ENCODE peak calls at places on chromosomes 12 and 14, in nine cellular contexts. One of them, this sample, is unnamed. For H3K9me3, the result is how much of the 10 kb centered on the place peaks cover.

GRCh38 chr14:50410921-50411320 is 14.2 kb upstream of the CDKL1 start:
- DNase-seq in esophagus squamous epithelium: no peak
- DNase-seq in transverse colon: no peak
- DNase-seq in IMR-90: peak
- DNase-seq in psoas muscle: no peak
- DNase-seq in mammary epithelial cell: no peak
- DNase-seq in K562: no peak
- DNase-seq in stomach: no peak
- DNase-seq in AG04450: no peak
- DNase-seq in this sample: no peak

GRCh38 chr12:8605057-8605456 is 7.6 kb downstream of the AICDA start:
- DNase-seq in esophagus squamous epithelium: no peak
- DNase-seq in transverse colon: no peak
- DNase-seq in IMR-90: no peak
- DNase-seq in psoas muscle: no peak
- DNase-seq in mammary epithelial cell: no peak
- DNase-seq in K562: no peak
- DNase-seq in stomach: no peak
- DNase-seq in AG04450: no peak
- DNase-seq in this sample: no peak

GRCh38 chr12:108333898-108334699 is 5.0 kb downstream of the CMKLR1 start:
- DNase-seq in esophagus squamous epithelium: no peak
- DNase-seq in transverse colon: no peak
- DNase-seq in IMR-90: peak
- DNase-seq in psoas muscle: no peak
- DNase-seq in mammary epithelial cell: peak
- DNase-seq in K562: no peak
- DNase-seq in stomach: no peak
- DNase-seq in AG04450: no peak
- DNase-seq in this sample: no peak

GRCh38 chr14:24734917-24735500 is 101.0 kb upstream of the GZMB start:
- DNase-seq in esophagus squamous epithelium: no peak
- DNase-seq in transverse colon: peak
- DNase-seq in IMR-90: peak
- DNase-seq in psoas muscle: no peak
- DNase-seq in mammary epithelial cell: peak
- DNase-seq in K562: peak
- DNase-seq in stomach: peak
- DNase-seq in AG04450: peak
- DNase-seq in this sample: no peak

GRCh38 chr12:29762637-29763300 is 21.0 kb downstream of the TMTC1 start:
- DNase-seq in esophagus squamous epithelium: no peak
- DNase-seq in transverse colon: no peak
- DNase-seq in IMR-90: no peak
- DNase-seq in psoas muscle: peak
- DNase-seq in mammary epithelial cell: no peak
- DNase-seq in K562: no peak
- DNase-seq in stomach: no peak
- DNase-seq in AG04450: no peak
- DNase-seq in this sample: no peak

GRCh38 chr14:74577247-74577947 is 34.6 kb downstream of the LTBP2 start:
- DNase-seq in esophagus squamous epithelium: no peak
- DNase-seq in transverse colon: no peak
- DNase-seq in IMR-90: peak
- DNase-seq in psoas muscle: peak
- DNase-seq in mammary epithelial cell: no peak
- DNase-seq in K562: no peak
- DNase-seq in stomach: no peak
- DNase-seq in AG04450: no peak
- DNase-seq in this sample: no peak

GRCh38 chr14:31229638-31230229 is 22.1 kb upstream of the HECTD1 start:
- DNase-seq in esophagus squamous epithelium: peak
- DNase-seq in transverse colon: peak
- DNase-seq in IMR-90: peak
- DNase-seq in psoas muscle: peak
- DNase-seq in mammary epithelial cell: peak
- DNase-seq in K562: peak
- DNase-seq in stomach: peak
- DNase-seq in AG04450: peak
- DNase-seq in this sample: peak

GRCh38 chr12:122437656-122438121 is 15.2 kb upstream of the CLIP1 start:
- DNase-seq in esophagus squamous epithelium: no peak
- DNase-seq in transverse colon: peak
- DNase-seq in IMR-90: peak
- DNase-seq in psoas muscle: peak
- DNase-seq in mammary epithelial cell: peak
- DNase-seq in K562: no peak
- DNase-seq in stomach: peak
- DNase-seq in AG04450: no peak
- DNase-seq in this sample: peak

GRCh38 chr12:13097526-13097925 is 5.9 kb downstream of the GSG1 start:
- DNase-seq in esophagus squamous epithelium: no peak
- DNase-seq in transverse colon: no peak
- DNase-seq in IMR-90: no peak
- DNase-seq in psoas muscle: no peak
- DNase-seq in mammary epithelial cell: no peak
- DNase-seq in K562: no peak
- DNase-seq in stomach: no peak
- DNase-seq in AG04450: no peak
- DNase-seq in this sample: no peak

GRCh38 chr14:72990171-72990570 is 36.7 kb downstream of the ZFYVE1 start:
- DNase-seq in esophagus squamous epithelium: no peak
- DNase-seq in transverse colon: no peak
- DNase-seq in IMR-90: no peak
- DNase-seq in psoas muscle: no peak
- DNase-seq in mammary epithelial cell: no peak
- DNase-seq in K562: no peak
- DNase-seq in stomach: no peak
- DNase-seq in AG04450: no peak
- DNase-seq in this sample: no peak

GRCh38 chr14:100586520-100587247 is 533 bp downstream of the BEGAIN start:
- DNase-seq in esophagus squamous epithelium: no peak
- DNase-seq in transverse colon: peak
- DNase-seq in IMR-90: no peak
- DNase-seq in psoas muscle: peak
- DNase-seq in mammary epithelial cell: peak
- DNase-seq in K562: no peak
- DNase-seq in stomach: no peak
- DNase-seq in AG04450: no peak
- DNase-seq in this sample: peak

GRCh38 chr12:62732861-62733427 is 202.0 kb downstream of the PPM1H start:
- DNase-seq in esophagus squamous epithelium: no peak
- DNase-seq in transverse colon: no peak
- DNase-seq in IMR-90: peak
- DNase-seq in psoas muscle: no peak
- DNase-seq in mammary epithelial cell: peak
- DNase-seq in K562: no peak
- DNase-seq in stomach: no peak
- DNase-seq in AG04450: no peak
- DNase-seq in this sample: no peak

GRCh38 chr14:101843038-101843437 is 81.5 kb downstream of the PPP2R5C start:
- DNase-seq in esophagus squamous epithelium: no peak
- DNase-seq in transverse colon: no peak
- DNase-seq in IMR-90: no peak
- DNase-seq in psoas muscle: no peak
- DNase-seq in mammary epithelial cell: no peak
- DNase-seq in K562: no peak
- DNase-seq in stomach: no peak
- DNase-seq in AG04450: no peak
- DNase-seq in this sample: no peak

GRCh38 chr12:100826323-100826722 is 31.7 kb downstream of the ANO4 start:
- DNase-seq in esophagus squamous epithelium: no peak
- DNase-seq in transverse colon: peak
- DNase-seq in IMR-90: peak
- DNase-seq in psoas muscle: peak
- DNase-seq in mammary epithelial cell: peak
- DNase-seq in K562: peak
- DNase-seq in stomach: peak
- DNase-seq in AG04450: peak
- DNase-seq in this sample: peak

GRCh38 chr12:92771011-92771410 is 68.2 kb downstream of the PLEKHG7 start:
- DNase-seq in esophagus squamous epithelium: no peak
- DNase-seq in transverse colon: no peak
- DNase-seq in IMR-90: no peak
- DNase-seq in psoas muscle: no peak
- DNase-seq in mammary epithelial cell: no peak
- DNase-seq in K562: no peak
- DNase-seq in stomach: no peak
- DNase-seq in AG04450: no peak
- DNase-seq in this sample: no peak

GRCh38 chr12:15788266-15789214 is 648 bp downstream of the EPS8 start:
- DNase-seq in esophagus squamous epithelium: no peak
- DNase-seq in transverse colon: peak
- DNase-seq in IMR-90: peak
- DNase-seq in psoas muscle: peak
- DNase-seq in mammary epithelial cell: peak
- DNase-seq in K562: no peak
- DNase-seq in stomach: peak
- DNase-seq in AG04450: no peak
- DNase-seq in this sample: no peak

GRCh38 chr14:36518031-36518585 is 1.9 kb downstream of the NKX2-1 start:
- DNase-seq in esophagus squamous epithelium: no peak
- DNase-seq in transverse colon: no peak
- DNase-seq in IMR-90: no peak
- DNase-seq in psoas muscle: no peak
- DNase-seq in mammary epithelial cell: no peak
- DNase-seq in K562: no peak
- DNase-seq in stomach: no peak
- DNase-seq in AG04450: no peak
- DNase-seq in this sample: no peak
- H3K9me3 ChIP-seq in esophagus squamous epithelium: under half
- H3K9me3 ChIP-seq in transverse colon: under half
- H3K9me3 ChIP-seq in IMR-90: under half
- H3K9me3 ChIP-seq in psoas muscle: under half
- H3K9me3 ChIP-seq in mammary epithelial cell: under half
- H3K9me3 ChIP-seq in K562: under half
- H3K9me3 ChIP-seq in stomach: under half
- H3K9me3 ChIP-seq in AG04450: under half
- H3K9me3 ChIP-seq in this sample: under half

GRCh38 chr12:109439181-109439580 is 37.9 kb downstream of the KCTD10 start:
- DNase-seq in esophagus squamous epithelium: no peak
- DNase-seq in transverse colon: no peak
- DNase-seq in IMR-90: no peak
- DNase-seq in psoas muscle: no peak
- DNase-seq in mammary epithelial cell: no peak
- DNase-seq in K562: no peak
- DNase-seq in stomach: no peak
- DNase-seq in AG04450: no peak
- DNase-seq in this sample: no peak
- H3K9me3 ChIP-seq in esophagus squamous epithelium: under half
- H3K9me3 ChIP-seq in transverse colon: under half
- H3K9me3 ChIP-seq in IMR-90: under half
- H3K9me3 ChIP-seq in psoas muscle: under half
- H3K9me3 ChIP-seq in mammary epithelial cell: under half
- H3K9me3 ChIP-seq in K562: under half
- H3K9me3 ChIP-seq in stomach: under half
- H3K9me3 ChIP-seq in AG04450: under half
- H3K9me3 ChIP-seq in this sample: under half

GRCh38 chr12:132936163-132936562 is 19.9 kb downstream of the ZNF605 start:
- DNase-seq in esophagus squamous epithelium: no peak
- DNase-seq in transverse colon: no peak
- DNase-seq in IMR-90: no peak
- DNase-seq in psoas muscle: no peak
- DNase-seq in mammary epithelial cell: no peak
- DNase-seq in K562: no peak
- DNase-seq in stomach: no peak
- DNase-seq in AG04450: no peak
- DNase-seq in this sample: no peak
- H3K9me3 ChIP-seq in esophagus squamous epithelium: half or more
- H3K9me3 ChIP-seq in transverse colon: half or more
- H3K9me3 ChIP-seq in IMR-90: half or more
- H3K9me3 ChIP-seq in psoas muscle: half or more
- H3K9me3 ChIP-seq in mammary epithelial cell: under half
- H3K9me3 ChIP-seq in K562: under half
- H3K9me3 ChIP-seq in stomach: half or more
- H3K9me3 ChIP-seq in AG04450: half or more
- H3K9me3 ChIP-seq in this sample: half or more

GRCh38 chr14:37586783-37587428 is 8.1 kb downstream of the FOXA1 start:
- DNase-seq in esophagus squamous epithelium: no peak
- DNase-seq in transverse colon: no peak
- DNase-seq in IMR-90: no peak
- DNase-seq in psoas muscle: no peak
- DNase-seq in mammary epithelial cell: no peak
- DNase-seq in K562: no peak
- DNase-seq in stomach: no peak
- DNase-seq in AG04450: no peak
- DNase-seq in this sample: no peak

GRCh38 chr14:37588956-37589737 is 5.9 kb downstream of the FOXA1 start:
- DNase-seq in esophagus squamous epithelium: no peak
- DNase-seq in transverse colon: peak
- DNase-seq in IMR-90: no peak
- DNase-seq in psoas muscle: no peak
- DNase-seq in mammary epithelial cell: no peak
- DNase-seq in K562: no peak
- DNase-seq in stomach: no peak
- DNase-seq in AG04450: no peak
- DNase-seq in this sample: no peak

GRCh38 chr14:37587438-37587837 is 7.6 kb downstream of the FOXA1 start:
- DNase-seq in esophagus squamous epithelium: no peak
- DNase-seq in transverse colon: no peak
- DNase-seq in IMR-90: no peak
- DNase-seq in psoas muscle: no peak
- DNase-seq in mammary epithelial cell: no peak
- DNase-seq in K562: no peak
- DNase-seq in stomach: no peak
- DNase-seq in AG04450: no peak
- DNase-seq in this sample: no peak

GRCh38 chr14:37588667-37588955 is 6.4 kb downstream of the FOXA1 start:
- DNase-seq in esophagus squamous epithelium: no peak
- DNase-seq in transverse colon: peak
- DNase-seq in IMR-90: no peak
- DNase-seq in psoas muscle: no peak
- DNase-seq in mammary epithelial cell: no peak
- DNase-seq in K562: no peak
- DNase-seq in stomach: no peak
- DNase-seq in AG04450: no peak
- DNase-seq in this sample: peak

DNA sequence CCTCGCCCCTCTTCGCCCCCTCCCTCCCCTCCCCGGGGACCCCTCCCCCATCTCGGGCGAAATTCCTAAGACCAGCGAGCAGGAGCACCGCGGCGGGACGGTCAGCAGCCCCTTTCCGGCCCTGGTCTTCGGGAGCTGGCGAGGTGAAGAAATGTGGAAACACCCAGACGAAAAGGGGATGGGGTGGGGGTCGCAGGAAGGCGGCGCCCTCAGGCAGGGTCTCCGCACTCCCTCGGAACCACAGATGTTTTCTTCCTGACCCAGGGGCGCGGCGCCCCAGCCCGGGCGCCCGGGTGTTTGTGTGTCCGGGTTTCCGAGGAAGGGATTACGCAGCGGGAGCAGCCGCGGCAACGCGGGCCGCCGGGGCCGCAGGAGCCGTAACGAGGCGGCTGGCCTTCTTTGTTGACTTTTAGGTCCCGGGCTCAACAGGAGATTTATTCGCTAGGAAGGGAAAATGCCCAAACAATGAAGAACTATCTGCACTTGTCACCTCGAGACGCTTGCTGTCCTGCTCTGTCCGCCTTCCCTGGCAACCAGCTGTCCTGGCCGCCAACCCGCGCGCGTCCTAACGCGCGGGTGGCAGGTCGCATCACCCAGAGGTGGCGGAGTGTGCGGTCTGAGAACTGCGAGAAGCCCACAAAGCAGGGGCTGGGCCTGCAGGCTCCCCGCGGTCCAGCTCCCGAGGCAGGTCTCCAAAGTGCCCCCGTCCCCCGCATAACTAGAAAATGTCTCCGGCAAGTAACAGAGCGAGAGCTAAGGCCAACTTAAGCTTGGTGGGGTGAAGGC is 7.0 kb downstream of the FOXA1 start:
- DNase-seq in esophagus squamous epithelium: no peak
- DNase-seq in transverse colon: no peak
- DNase-seq in IMR-90: no peak
- DNase-seq in psoas muscle: no peak
- DNase-seq in mammary epithelial cell: no peak
- DNase-seq in K562: no peak
- DNase-seq in stomach: no peak
- DNase-seq in AG04450: no peak
- DNase-seq in this sample: peak
- H3K9me3 ChIP-seq in esophagus squamous epithelium: under half
- H3K9me3 ChIP-seq in transverse colon: under half
- H3K9me3 ChIP-seq in IMR-90: under half
- H3K9me3 ChIP-seq in psoas muscle: under half
- H3K9me3 ChIP-seq in mammary epithelial cell: under half
- H3K9me3 ChIP-seq in K562: under half
- H3K9me3 ChIP-seq in stomach: under half
- H3K9me3 ChIP-seq in AG04450: under half
- H3K9me3 ChIP-seq in this sample: under half

This sample was measured in mucosa of descending colon.